ENCODE peak calls at places on chromosomes 2 and 18, in five cellular contexts. U is HepG2, B is K562, N is GM12878, M is H1. C is an unnamed sample.

GRCh38 chr2:189142893-189143759 is 36.4 kb downstream of the COL5A2 start:
- DNase-seq in U (peak; percentile 76), B (peak; percentile 39), N (peak; percentile 16), M (peak; percentile 17), C (peak; percentile 62)

GRCh38 chr2:61193670-61194561 is 31.9 kb downstream of the C2orf74 start:
- DNase-seq in U (no peak), B (no peak), N (no peak), M (no peak), C (no peak)

GRCh38 chr18:54957295-54957694 is 2.0 kb downstream of the CCDC68 start:
- DNase-seq in U (peak; percentile 40), B (no peak), N (no peak), M (no peak), C (no peak)

GRCh38 chr2:216619411-216620393 is 13.5 kb upstream of the IGFBP2 start:
- DNase-seq in U (peak; percentile 62), B (no peak), N (no peak), M (no peak), C (no peak)

GRCh38 chr2:15259356-15259756 is 301.8 kb downstream of the NBAS start:
- DNase-seq in U (no peak), B (no peak), N (no peak), M (peak; percentile 19), C (no peak)

GRCh38 chr2:144548088-144548487 is 28.2 kb upstream of the ZEB2 start:
- DNase-seq in U (no peak), B (no peak), N (no peak), M (no peak), C (no peak)

GRCh38 chr2:205405194-205405593 is 277.1 kb upstream of the NRP2 start:
- DNase-seq in U (no peak), B (no peak), N (no peak), M (no peak), C (no peak)

GRCh38 chr2:195503208-195503607 is 153.8 kb upstream of the SLC39A10 start:
- DNase-seq in U (no peak), B (no peak), N (no peak), M (no peak), C (no peak)

GRCh38 chr2:40380721-40381120 is 71.2 kb downstream of the SLC8A1 start:
- DNase-seq in U (no peak), B (no peak), N (no peak), M (no peak), C (no peak)

GRCh38 chr2:33071591-33071990 is 124.8 kb downstream of the LTBP1 start:
- DNase-seq in U (no peak), B (no peak), N (no peak), M (no peak), C (no peak)

GRCh38 chr2:69299772-69300516 is 87.1 kb downstream of the GFPT1 start:
- DNase-seq in U (no peak), B (no peak), N (no peak), M (no peak), C (no peak)

GRCh38 chr2:69762513-69763494 is 20.9 kb downstream of the ANXA4 start:
- DNase-seq in U (no peak), B (no peak), N (no peak), M (no peak), C (no peak)

GRCh38 chr2:59177748-59178147 is 936.6 kb upstream of the FANCL start:
- DNase-seq in U (no peak), B (no peak), N (no peak), M (no peak), C (no peak)

GRCh38 chr18:66111018-66111417 is 360.2 kb downstream of the CDH7 start:
- DNase-seq in U (no peak), B (no peak), N (no peak), M (no peak), C (no peak)

GRCh38 chr2:218229851-218230250 is 12.9 kb downstream of the ARPC2 start:
- DNase-seq in U (no peak), B (no peak), N (no peak), M (no peak), C (no peak)

GRCh38 chr2:67631474-67631873 is 234.3 kb downstream of the ETAA1 start:
- DNase-seq in U (no peak), B (no peak), N (no peak), M (no peak), C (no peak)

GRCh38 chr2:225122007-225122406 is 79.7 kb upstream of the DOCK10 start:
- DNase-seq in U (no peak), B (no peak), N (no peak), M (no peak), C (no peak)

GRCh38 chr2:156279446-156279845 is 53.1 kb downstream of the NR4A2 start:
- DNase-seq in U (no peak), B (no peak), N (no peak), M (no peak), C (no peak)

GRCh38 chr2:1743396-1744150 is 742 bp downstream of the PXDN start:
- DNase-seq in U (no peak), B (no peak), N (no peak), M (no peak), C (no peak)

GRCh38 chr18:11175266-11175947 is 26.0 kb upstream of the PIEZO2 start:
- DNase-seq in U (no peak), B (no peak), N (no peak), M (no peak), C (no peak)

GRCh38 chr2:135072125-135072997 is 20.3 kb downstream of the RAB3GAP1 start:
- DNase-seq in U (no peak), B (no peak), N (no peak), M (no peak), C (peak; percentile 31)

GRCh38 chr2:186328848-186329247 is 157.2 kb upstream of the ZC3H15 start:
- DNase-seq in U (no peak), B (no peak), N (no peak), M (no peak), C (no peak)

GRCh38 chr2:32632089-32632488 is 4.2 kb downstream of the TTC27 start:
- DNase-seq in U (no peak), B (peak; percentile 53), N (no peak), M (no peak), C (peak; percentile 7)

GRCh38 chr2:204645018-204645775 is 99.9 kb downstream of the PARD3B start:
- DNase-seq in U (no peak), B (no peak), N (no peak), M (no peak), C (no peak)

GRCh38 chr2:226362991-226363390 is 436.6 kb downstream of the IRS1 start:
- DNase-seq in U (no peak), B (no peak), N (no peak), M (no peak), C (no peak)

GRCh38 chr2:215903208-215903607 is 110.1 kb downstream of the MREG start:
- DNase-seq in U (no peak), B (no peak), N (no peak), M (no peak), C (no peak)

GRCh38 chr2:133377021-133377481 is 191.2 kb downstream of the NCKAP5 start:
- DNase-seq in U (no peak), B (no peak), N (no peak), M (no peak), C (no peak)

GRCh38 chr18:67266591-67267237 is 249.8 kb downstream of the DSEL start:
- DNase-seq in U (no peak), B (no peak), N (no peak), M (no peak), C (no peak)

GRCh38 chr2:45069711-45070664 is 60.7 kb upstream of the SIX2 start:
- DNase-seq in U (no peak), B (no peak), N (no peak), M (no peak), C (no peak)

GRCh38 chr2:84924173-84925106 is 19.0 kb downstream of the TMSB10 start:
- DNase-seq in U (peak; percentile 95), B (peak; percentile 36), N (peak; percentile 87), M (no peak), C (no peak)

GRCh38 chr2:149488719-149489440 is 98.7 kb downstream of the MMADHC start:
- DNase-seq in U (no peak), B (no peak), N (no peak), M (no peak), C (no peak)

GRCh38 chr2:191486584-191487320 is 191.2 kb upstream of the NABP1 start:
- DNase-seq in U (no peak), B (no peak), N (no peak), M (no peak), C (peak; percentile 84)

GRCh38 chr2:129882476-129882875 is 97.0 kb upstream of the RAB6C start:
- DNase-seq in U (no peak), B (no peak), N (no peak), M (no peak), C (no peak)

DNA sequence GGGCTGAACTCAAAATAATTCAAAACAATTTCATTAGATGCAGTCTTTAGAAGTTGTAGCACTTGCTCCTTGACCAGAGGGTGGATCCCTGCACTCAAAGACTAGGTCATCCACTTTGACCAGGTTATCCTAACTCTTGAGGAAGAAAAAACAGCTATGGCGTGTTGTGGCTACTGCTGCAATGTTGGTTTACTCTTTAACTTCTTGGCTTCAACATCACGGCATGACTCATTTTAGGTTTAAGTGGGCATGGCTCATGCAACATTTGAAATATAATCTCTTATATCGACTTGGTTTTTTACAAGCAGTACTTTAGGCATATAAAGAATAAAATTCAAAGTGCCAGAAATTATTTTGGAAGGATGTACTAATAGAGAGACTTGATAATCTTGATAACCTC is 35.4 kb downstream of the ANKRD29 start:
- DNase-seq in U (peak; percentile 37), B (no peak), N (no peak), M (no peak), C (peak; percentile 64)
- TF ChIP-seq SRF in U (no peak), B (no peak), N (no peak), M (no peak), C (peak; percentile 42)

DNA sequence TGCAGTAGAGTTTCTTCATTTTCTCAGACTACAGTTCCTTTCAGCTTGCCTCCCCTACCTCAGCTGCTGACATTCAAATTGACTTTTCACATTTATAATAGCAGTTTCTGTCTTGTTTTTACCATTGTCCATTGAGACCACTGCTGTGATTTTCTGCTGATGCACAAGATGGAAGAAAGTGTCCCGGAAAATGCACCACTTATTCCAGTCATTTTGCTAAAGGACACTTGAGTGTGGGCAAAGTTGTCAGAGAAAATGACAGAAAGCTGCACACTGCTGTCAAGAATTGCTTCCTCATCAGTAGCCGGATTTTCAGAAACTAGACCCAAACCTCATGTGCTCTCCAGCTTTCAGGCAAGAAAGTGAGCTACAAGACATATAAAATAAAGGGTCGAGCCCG is 546.2 kb upstream of the SETBP1 start:
- DNase-seq in U (no peak), B (no peak), N (no peak), M (no peak), C (no peak)
- TF ChIP-seq ATF3 in U (no peak), B (no peak), N (no peak), M (no peak), C (no peak)

DNA sequence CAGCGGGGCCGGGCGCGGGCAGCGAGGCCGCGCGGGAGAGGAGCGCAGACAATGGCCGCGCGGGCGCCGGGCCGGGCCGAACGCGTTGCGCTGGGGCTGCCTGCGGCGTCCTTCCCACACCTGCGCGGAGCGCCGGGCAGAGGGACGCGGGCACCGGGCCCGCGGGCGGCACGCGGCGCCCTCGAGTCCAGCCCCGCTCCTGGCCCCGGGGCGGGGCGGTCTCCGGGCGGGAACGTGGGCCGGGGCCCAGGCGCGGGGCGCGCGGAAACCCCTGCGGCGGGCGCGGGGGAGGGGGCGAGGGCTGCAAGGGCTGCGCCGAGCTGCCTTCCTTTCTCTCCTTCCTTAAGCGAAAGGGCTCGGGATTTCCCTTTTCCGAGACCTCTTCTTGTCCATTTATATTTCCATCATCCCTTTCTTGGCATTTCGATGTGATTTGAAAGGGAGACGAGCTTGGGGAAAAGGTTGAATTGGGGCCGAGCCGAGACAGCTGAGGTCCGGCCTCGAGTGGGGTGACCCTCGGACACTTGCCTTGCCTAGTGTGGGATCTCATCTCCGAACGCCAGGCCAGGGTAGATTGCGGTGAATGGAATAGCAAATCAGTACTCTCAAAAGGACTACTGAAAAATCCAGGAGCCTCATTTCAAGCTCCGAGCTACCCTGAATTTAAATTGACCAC is 678 bp downstream of the KLHL23 start:
- DNase-seq in U (no peak), B (peak; percentile 70), N (no peak), M (no peak), C (no peak)
- TF ChIP-seq SRF in U (no peak), B (no peak), N (no peak), M (no peak), C (no peak)

GRCh38 chr2:14256890-14257289 is 375.6 kb upstream of the LRATD1 start:
- DNase-seq in U (no peak), B (no peak), N (no peak), M (no peak), C (no peak)
- TF ChIP-seq ATF3 in U (no peak), B (no peak), N (no peak), M (no peak), C (no peak)